ENCODE peak calls at places on chromosome 2, in nine cellular contexts. L, H, G, S, D, Z, R, B and M are unnamed samples.

GRCh38 chr2:233926806-233927205 is 9.6 kb downstream of the TRPM8 start:
- DNase-seq in L (no peak), H (peak; percentile 44), G (no peak), S (no peak), D (no peak), Z (no peak), R (no peak), B (peak; percentile 40), M (no peak)

GRCh38 chr2:221570321-221571107 is 1.6 kb downstream of the EPHA4 start:
- DNase-seq in L (peak; percentile 57), H (no peak), G (no peak), S (peak; percentile 23), D (no peak), Z (no peak), R (no peak), B (peak; percentile 33), M (peak; percentile 27)

GRCh38 chr2:70957838-70958237 is 20.6 kb upstream of the ANKRD53 start:
- DNase-seq in L (peak; percentile 6), H (no peak), G (no peak), S (no peak), D (no peak), Z (no peak), R (no peak), B (no peak), M (no peak)

GRCh38 chr2:197233473-197233872 is 77.1 kb downstream of the ANKRD44 start:
- DNase-seq in L (no peak), H (no peak), G (no peak), S (no peak), D (no peak), Z (no peak), R (no peak), B (no peak), M (no peak)

GRCh38 chr2:233273120-233273519 is 21.6 kb downstream of the ATG16L1 start:
- DNase-seq in L (no peak), H (no peak), G (no peak), S (no peak), D (no peak), Z (no peak), R (no peak), B (no peak), M (no peak)

GRCh38 chr2:31256611-31257382 is 22.8 kb downstream of the EHD3 start:
- DNase-seq in L (peak; percentile 49), H (no peak), G (peak; percentile 61), S (no peak), D (no peak), Z (no peak), R (no peak), B (no peak), M (no peak)

GRCh38 chr2:107569496-107569895 is 257.2 kb upstream of the RGPD4 start:
- DNase-seq in L (no peak), H (no peak), G (no peak), S (no peak), D (no peak), Z (no peak), R (no peak), B (peak; percentile 33), M (no peak)

GRCh38 chr2:118774458-118775133 is 72.9 kb downstream of the EN1 start:
- DNase-seq in L (peak; percentile 83), H (peak; percentile 60), G (no peak), S (peak; percentile 13), D (peak; percentile 69), Z (peak; percentile 60), R (no peak), B (peak; percentile 61), M (peak; percentile 43)

DNA sequence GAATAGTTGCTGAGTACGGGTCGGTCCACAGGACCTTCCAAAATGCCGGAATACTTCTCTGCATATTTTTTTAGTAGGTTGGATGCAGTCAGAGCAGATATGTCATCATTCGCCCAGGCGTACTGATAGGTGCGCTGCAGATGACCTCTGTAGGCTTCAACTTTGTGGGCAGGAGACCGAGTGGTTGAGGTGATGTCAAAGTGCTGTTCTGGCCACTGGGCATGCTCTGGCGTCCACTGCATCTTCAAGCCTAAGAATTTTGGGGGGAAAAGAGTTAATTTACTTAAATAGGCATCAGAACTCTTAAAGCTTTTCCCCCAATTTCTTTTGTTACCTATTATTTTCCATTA is 124.3 kb downstream of the FIGN start:
- DNase-seq in L (no peak), H (no peak), G (no peak), S (no peak), D (no peak), Z (no peak), R (no peak), B (no peak), M (no peak)
- TF ChIP-seq CTCF in L (no peak), H (no peak), G (no peak), S (no peak), D (no peak), Z (no peak), R (no peak), B (no peak), M (no peak)

DNA sequence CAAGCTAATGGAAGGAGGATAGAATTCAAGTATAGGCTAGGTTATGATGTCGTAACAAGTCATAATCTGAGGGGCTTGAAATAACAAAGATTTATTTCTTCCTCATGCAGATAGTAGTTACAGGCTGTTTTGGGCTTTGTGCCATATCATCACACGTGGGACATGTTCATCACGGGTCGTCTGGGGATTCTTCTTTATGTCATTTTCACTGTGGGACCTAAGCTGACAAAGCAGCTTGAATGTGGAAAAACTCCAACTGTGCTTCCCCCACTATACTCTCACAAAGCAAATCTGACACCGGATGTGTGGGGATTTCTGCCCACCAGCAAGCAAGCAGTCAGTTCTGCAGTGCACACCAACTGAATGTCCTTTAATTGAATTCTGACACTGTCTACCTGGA is 124.8 kb downstream of the LTBP1 start:
- DNase-seq in L (no peak), H (no peak), G (peak; percentile 38), S (no peak), D (no peak), Z (no peak), R (no peak), B (no peak), M (no peak)
- H3K27ac ChIP-seq in L (no peak overlapping the region), H (peak overlapping the region; percentile 96), G (peak overlapping the region; percentile 58), S (no peak overlapping the region), D (no peak overlapping the region), Z (no peak overlapping the region), R (no peak overlapping the region), B (no peak overlapping the region), M (no peak overlapping the region)

GRCh38 chr2:1910021-1910420 is 165.7 kb upstream of the PXDN start:
- DNase-seq in L (no peak), H (no peak), G (no peak), S (no peak), D (no peak), Z (no peak), R (no peak), B (no peak), M (no peak)

GRCh38 chr2:1907849-1908533 is 163.7 kb upstream of the PXDN start:
- DNase-seq in L (no peak), H (no peak), G (no peak), S (no peak), D (no peak), Z (no peak), R (no peak), B (peak; percentile 1), M (no peak)

GRCh38 chr2:1912771-1913170 is 168.5 kb upstream of the PXDN start:
- DNase-seq in L (no peak), H (no peak), G (no peak), S (no peak), D (no peak), Z (no peak), R (no peak), B (no peak), M (no peak)

GRCh38 chr2:1911811-1912210 is 167.5 kb upstream of the PXDN start:
- DNase-seq in L (no peak), H (no peak), G (no peak), S (no peak), D (no peak), Z (no peak), R (no peak), B (no peak), M (no peak)

DNA sequence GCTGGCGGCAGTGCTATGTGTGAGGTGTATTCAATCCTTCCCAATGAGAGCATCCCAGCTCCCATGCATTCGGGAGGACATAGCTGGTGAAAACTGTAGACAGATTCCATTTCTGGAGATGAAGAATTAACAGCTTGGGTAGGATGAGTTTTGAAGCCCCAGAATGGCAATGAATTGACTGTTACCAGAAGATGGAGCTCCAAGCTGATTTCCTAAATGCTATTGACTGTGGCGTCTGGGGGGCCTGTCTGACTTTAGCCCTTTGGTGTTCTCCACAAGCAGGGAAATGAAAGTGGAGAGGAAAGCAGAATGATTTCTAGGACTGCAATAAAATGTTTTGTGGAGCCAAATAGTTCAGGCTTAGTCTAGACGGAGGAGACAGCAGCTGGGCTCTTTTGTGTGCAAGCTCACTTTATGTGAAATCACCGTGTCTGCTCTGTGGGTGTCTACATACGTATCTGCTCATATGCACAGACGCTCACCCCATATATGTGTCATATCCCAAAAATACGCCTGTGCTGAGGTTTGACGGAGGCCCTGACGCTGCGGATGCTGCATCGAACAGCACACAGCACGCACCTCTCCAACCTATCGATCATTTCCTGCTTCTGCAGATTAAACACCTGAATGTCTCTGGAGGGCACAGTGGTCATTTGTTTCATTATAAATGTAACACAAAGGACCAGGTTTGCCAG is 166.4 kb upstream of the PXDN start:
- DNase-seq in L (no peak), H (no peak), G (peak; percentile 1), S (no peak), D (no peak), Z (no peak), R (no peak), B (peak; percentile 10), M (no peak)
- TF ChIP-seq CTCF in L (peak; percentile 54), H (no peak), G (peak; percentile 40), S (peak; percentile 43), D (peak; percentile 24), Z (no peak), R (no peak), B (no peak), M (peak; percentile 67)

GRCh38 chr2:164913640-164914346 is 41.5 kb downstream of the SLC38A11 start:
- DNase-seq in L (peak; percentile 53), H (no peak), G (peak; percentile 11), S (no peak), D (no peak), Z (peak; percentile 20), R (no peak), B (peak; percentile 56), M (no peak)

GRCh38 chr2:164910091-164910899 is 45.0 kb downstream of the SLC38A11 start:
- DNase-seq in L (peak; percentile 80), H (no peak), G (peak; percentile 41), S (no peak), D (no peak), Z (peak; percentile 71), R (no peak), B (peak; percentile 82), M (no peak)

GRCh38 chr2:164913011-164913410 is 42.3 kb downstream of the SLC38A11 start:
- DNase-seq in L (no peak), H (no peak), G (no peak), S (no peak), D (no peak), Z (no peak), R (no peak), B (no peak), M (no peak)

GRCh38 chr2:164906947-164907346 is 48.4 kb downstream of the SLC38A11 start:
- DNase-seq in L (no peak), H (no peak), G (no peak), S (no peak), D (no peak), Z (no peak), R (no peak), B (no peak), M (no peak)

DNA sequence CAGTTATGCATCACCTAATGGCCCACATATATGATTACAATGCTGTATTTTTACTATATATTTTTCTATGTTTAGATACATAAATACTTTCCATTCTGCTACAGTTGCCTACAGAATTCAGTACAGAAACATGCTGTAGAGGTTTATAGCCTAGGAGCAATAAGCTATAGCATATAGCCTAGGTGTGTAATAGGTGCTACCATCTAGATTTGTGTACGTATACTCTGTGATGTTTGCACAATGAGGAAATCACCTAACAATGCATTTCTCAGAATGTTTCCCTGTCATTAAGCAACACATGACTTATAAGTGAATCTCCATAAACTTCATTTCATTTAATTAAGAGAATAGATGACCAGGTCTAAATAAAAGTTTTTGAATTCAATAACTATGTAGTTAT is 43.5 kb downstream of the SLC38A11 start:
- DNase-seq in L (no peak), H (no peak), G (no peak), S (no peak), D (no peak), Z (no peak), R (no peak), B (no peak), M (no peak)
- H3K27ac ChIP-seq in L (peak overlapping the region; percentile 93), H (no peak overlapping the region), G (no peak overlapping the region), S (peak overlapping the region; percentile 2), D (peak overlapping the region; percentile 29), Z (no peak overlapping the region), R (no peak overlapping the region), B (no peak overlapping the region), M (no peak overlapping the region)